ENCODE peak calls at places on chromosomes 1 and 21, in four cellular contexts. I is SK-N-SH, R is HepG2, B is K562. A is an unnamed sample.

GRCh38 chr1:64320899-64321624 is 117.6 kb downstream of the UBE2U start:
- DNase-seq in I (no peak), R (no peak), B (no peak), A (no peak)

GRCh38 chr1:176536588-176536987 is 73.6 kb downstream of the PAPPA2 start:
- DNase-seq in I (no peak), R (no peak), B (no peak), A (no peak)

GRCh38 chr1:112840631-112841624 is 115.1 kb downstream of the SLC16A1 start:
- DNase-seq in I (no peak), R (no peak), B (no peak), A (no peak)

GRCh38 chr1:227242811-227243682 is 75.2 kb downstream of the CDC42BPA start:
- DNase-seq in I (no peak), R (peak; percentile 74), B (no peak), A (no peak)

GRCh38 chr21:43318841-43319781 is 107.8 kb downstream of the SIK1 start:
- DNase-seq in I (peak; percentile 77), R (no peak), B (no peak), A (no peak)

GRCh38 chr1:92965003-92965402 is 3.7 kb upstream of the DIPK1A start:
- DNase-seq in I (no peak), R (no peak), B (no peak), A (no peak)

GRCh38 chr1:218342091-218342490 is 3.0 kb upstream of the TGFB2 start:
- DNase-seq in I (no peak), R (no peak), B (no peak), A (no peak)

GRCh38 chr1:169102567-169102966 is 3.9 kb upstream of the ATP1B1 start:
- DNase-seq in I (no peak), R (peak; percentile 89), B (no peak), A (no peak)

GRCh38 chr1:83516369-83516768 is 482.6 kb downstream of the TTLL7 start:
- DNase-seq in I (peak; percentile 11), R (no peak), B (no peak), A (no peak)

GRCh38 chr1:19087737-19088594 is 122.1 kb downstream of the UBR4 start:
- DNase-seq in I (no peak), R (no peak), B (no peak), A (no peak)

GRCh38 chr1:43274125-43274803 is 4.5 kb downstream of the TMEM125 start:
- DNase-seq in I (no peak), R (no peak), B (no peak), A (no peak)

GRCh38 chr1:2300851-2301606 is 72.9 kb downstream of the SKI start:
- DNase-seq in I (no peak), R (no peak), B (no peak), A (no peak)

GRCh38 chr1:183331095-183331742 is 87.0 kb downstream of the NMNAT2 start:
- DNase-seq in I (peak; percentile 40), R (peak; percentile 16), B (no peak), A (no peak)

GRCh38 chr1:206713910-206714312 is 29.2 kb downstream of the MAPKAPK2 start:
- DNase-seq in I (no peak), R (no peak), B (no peak), A (no peak)
- H3K4me1 ChIP-seq in I (peaks cover 16% of the 10 kb centered on the region), R (peaks cover 57% of the 10 kb centered on the region), B (peaks cover 38% of the 10 kb centered on the region), A (peaks cover 6% of the 10 kb centered on the region)

GRCh38 chr21:42232176-42232825 is 13.4 kb downstream of the ABCG1 start:
- DNase-seq in I (no peak), R (no peak), B (no peak), A (no peak)
- TF ChIP-seq ELF1 in I (no peak), R (no peak), B (no peak), A (no peak)

DNA sequence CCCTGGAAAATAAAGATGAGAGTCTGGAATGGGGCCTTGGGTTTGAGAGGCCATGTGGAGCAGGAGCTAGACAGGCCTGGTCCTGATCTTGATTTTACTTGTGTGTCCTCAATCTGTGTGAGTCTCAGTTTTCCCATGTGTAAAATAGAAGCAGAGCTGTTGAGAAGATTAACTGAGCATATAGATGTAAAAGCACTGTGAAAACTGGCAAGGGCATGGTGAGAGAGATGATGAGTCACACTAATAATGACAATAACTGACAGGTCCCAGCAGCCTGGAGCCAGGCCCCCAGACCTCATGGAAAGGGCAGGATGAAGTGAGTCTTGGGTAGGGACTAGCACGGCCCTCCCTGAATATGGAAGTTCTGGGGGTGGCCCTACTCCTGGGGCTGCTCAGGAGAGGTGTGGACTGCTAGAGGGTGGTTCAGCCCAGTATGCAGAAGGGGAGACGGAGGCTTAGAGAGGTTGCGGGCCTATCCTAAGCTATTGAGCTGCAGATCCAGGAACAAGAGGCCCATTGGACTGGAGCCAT is 2.8 kb upstream of the AHDC1 start:
- DNase-seq in I (no peak), R (peak; percentile 53), B (no peak), A (no peak)
- H3K9ac ChIP-seq in I (no peak overlapping the region), R (no peak overlapping the region), B (no peak overlapping the region), A (no peak overlapping the region)

DNA sequence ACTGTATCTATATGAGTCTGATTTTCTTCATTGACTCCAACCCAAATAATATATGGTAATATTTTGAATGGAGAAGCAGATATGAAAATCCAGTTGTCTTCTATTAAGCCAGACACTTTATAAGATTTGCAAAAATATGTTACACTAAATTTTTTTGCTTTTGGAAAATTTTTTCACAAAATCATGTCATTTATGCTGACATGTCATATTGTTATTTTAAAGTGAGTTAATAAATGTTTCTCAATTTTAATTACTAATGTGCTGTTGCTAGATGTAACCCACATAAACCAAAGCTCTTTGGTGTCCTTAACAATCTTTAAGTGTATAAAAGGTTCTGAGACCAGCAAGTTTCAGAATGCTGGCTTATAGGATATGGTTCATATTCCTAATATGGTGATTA is 142.5 kb downstream of the HS2ST1 start:
- DNase-seq in I (no peak), R (no peak), B (no peak), A (no peak)
- H3K4me1 ChIP-seq in I (no peaks in the 10 kb centered on the region), R (no peaks in the 10 kb centered on the region), B (no peaks in the 10 kb centered on the region), A (no peaks in the 10 kb centered on the region)

DNA sequence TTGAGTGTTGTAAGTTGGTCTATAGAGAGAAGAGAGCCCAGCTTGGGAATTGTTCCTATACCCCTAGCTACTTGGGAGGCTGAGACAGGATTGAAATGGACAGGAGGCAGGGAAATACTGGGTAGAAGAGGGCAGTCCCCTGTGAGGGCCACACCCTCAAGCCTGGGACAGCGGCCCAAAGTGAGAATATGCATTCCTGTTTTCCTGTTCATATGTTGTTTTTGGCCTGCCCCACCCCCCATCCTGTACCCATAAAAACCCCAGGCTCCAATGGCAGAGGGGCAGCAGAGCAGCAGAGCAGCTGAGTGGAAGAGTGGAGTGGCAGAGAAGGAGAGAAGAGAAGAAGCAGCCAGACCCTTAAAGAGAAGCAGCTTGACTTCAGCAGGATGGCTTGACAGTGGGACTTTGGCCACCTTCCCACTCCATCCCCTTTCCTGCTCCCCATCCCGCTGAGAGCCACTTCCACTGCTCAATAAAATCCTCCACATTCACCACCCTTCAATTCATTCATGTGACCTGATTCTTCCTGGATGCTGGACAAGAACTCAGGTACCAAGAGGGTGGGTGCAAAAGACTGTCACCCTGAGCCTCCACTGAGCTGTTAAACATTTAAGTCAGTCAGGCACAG is 70.6 kb upstream of the PUM1 start:
- DNase-seq in I (no peak), R (no peak), B (no peak), A (no peak)
- TF ChIP-seq ELF1 in I (no peak), R (no peak), B (no peak), A (no peak)

GRCh38 chr1:221810406-221810805 is 68.5 kb upstream of the DUSP10 start:
- DNase-seq in I (no peak), R (no peak), B (no peak), A (no peak)
- H3K9ac ChIP-seq in I (no peak overlapping the region), R (no peak overlapping the region), B (no peak overlapping the region), A (no peak overlapping the region)

DNA sequence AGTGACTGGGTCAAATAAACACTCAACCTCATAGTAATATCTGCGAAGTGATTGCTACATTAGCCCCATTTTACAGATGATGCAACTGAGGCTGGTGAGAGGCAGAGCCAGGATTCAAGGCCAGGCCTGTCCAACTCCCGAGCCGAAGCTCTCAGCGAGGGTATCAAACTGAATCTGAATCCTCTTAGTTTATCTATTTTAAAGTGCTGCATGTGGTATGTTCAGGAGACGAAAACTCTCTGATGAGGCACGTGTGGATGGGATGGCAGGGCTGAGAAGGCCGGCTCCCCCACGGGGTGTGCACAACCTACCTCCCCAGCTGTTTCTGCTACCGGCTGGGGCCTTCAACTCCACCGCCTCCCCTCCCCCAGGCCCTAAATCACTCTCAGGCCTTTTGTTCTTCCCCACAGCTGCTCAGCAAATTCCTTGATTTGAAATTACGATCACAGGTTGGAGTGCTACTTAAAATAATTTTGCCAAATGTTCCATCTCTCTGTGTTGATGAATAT is 171.8 kb downstream of the TOMM20 start:
- DNase-seq in I (no peak), R (peak; percentile 80), B (peak; percentile 76), A (no peak)
- H3K4me1 ChIP-seq in I (peaks cover 40% of the 10 kb centered on the region), R (peaks cover 96% of the 10 kb centered on the region), B (peaks cover 41% of the 10 kb centered on the region), A (peaks cover 33% of the 10 kb centered on the region)

GRCh38 chr1:157540852-157541251 is 11.5 kb downstream of the FCRL5 start:
- DNase-seq in I (no peak), R (no peak), B (no peak), A (no peak)

GRCh38 chr1:157542676-157543075 is 9.6 kb downstream of the FCRL5 start:
- DNase-seq in I (no peak), R (no peak), B (no peak), A (no peak)

GRCh38 chr1:157540160-157540748 is 12.1 kb downstream of the FCRL5 start:
- DNase-seq in I (no peak), R (no peak), B (no peak), A (no peak)

DNA sequence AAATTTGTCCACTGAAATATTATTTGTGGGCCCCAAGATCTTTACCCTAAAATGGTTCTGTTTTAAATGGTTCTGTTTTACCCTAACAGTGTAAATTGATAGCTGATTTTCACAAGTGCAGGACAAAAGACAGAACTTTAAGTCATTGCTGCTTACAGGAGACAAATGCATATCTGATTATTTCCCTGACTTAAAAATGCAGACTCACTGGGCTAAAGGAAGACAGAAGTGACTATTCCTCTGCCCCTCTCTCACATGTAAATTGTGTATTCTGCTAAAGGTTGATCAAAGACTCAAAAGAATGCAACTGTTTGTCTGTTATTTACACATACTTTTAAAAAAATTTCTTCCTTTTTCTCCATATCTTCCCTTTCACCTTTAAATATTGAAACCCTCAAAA is 12.7 kb downstream of the FCRL5 start:
- DNase-seq in I (no peak), R (no peak), B (no peak), A (no peak)
- TF ChIP-seq ELF1 in I (no peak), R (no peak), B (no peak), A (no peak)

DNA sequence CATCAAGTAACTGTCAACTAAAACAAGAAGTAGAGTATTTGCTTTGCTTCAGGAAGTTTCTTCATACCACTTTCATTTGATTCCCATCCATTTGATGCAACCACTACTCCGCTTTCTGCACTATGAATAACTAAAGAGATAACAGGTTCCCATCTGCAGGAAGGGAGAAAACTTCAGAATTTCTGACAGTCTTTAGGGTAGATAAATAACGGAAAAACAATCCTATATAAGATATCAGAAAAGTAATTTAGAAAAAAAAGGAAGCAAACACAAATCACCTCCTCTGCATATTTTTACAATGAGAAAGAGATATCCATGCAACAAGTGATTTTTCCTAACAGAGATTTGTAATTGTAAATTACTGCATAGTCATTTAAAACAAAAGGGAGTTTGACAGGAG is 1920.5 kb downstream of the MRPL39 start:
- DNase-seq in I (no peak), R (no peak), B (no peak), A (no peak)
- H3K9ac ChIP-seq in I (no peak overlapping the region), R (no peak overlapping the region), B (no peak overlapping the region), A (no peak overlapping the region)

A was measured in HCT116.